ENCODE peak calls at places on chromosomes 5 and 9, in seven cellular contexts. L is H1, C is neuronal stem cell, B is IMR-90, N is mesendoderm, H is mesenchymal stem cell, V is trophoblast cell. X is an unnamed sample.
A peak's percentile ranks its signal among the peaks of the same experiment; 100 is the strongest.

GRCh38 chr9:135478858-135479468 is 619 bp upstream of the PPP1R26 start:
- DNase-seq in L (peak; percentile 64), C (peak; percentile 30), B (no peak), N (peak; percentile 45), H (peak; percentile 45), V (peak; percentile 51), X (peak; percentile 54)

GRCh38 chr9:99140685-99141314 is 35.9 kb downstream of the TGFBR1 start:
- DNase-seq in L (no peak), C (peak; percentile 41), B (peak; percentile 67), N (peak; percentile 87), H (peak; percentile 80), V (peak; percentile 63), X (peak; percentile 54)

GRCh38 chr5:132477784-132478497 is 12.6 kb downstream of the IRF1 start:
- DNase-seq in L (no peak), C (no peak), B (no peak), N (no peak), H (no peak), V (peak; percentile 58), X (no peak)

GRCh38 chr9:109072133-109072692 is 47.5 kb downstream of the TMEM245 start:
- DNase-seq in L (no peak), C (no peak), B (no peak), N (no peak), H (no peak), V (peak; percentile 46), X (no peak)

GRCh38 chr9:107866912-107867311 is 377.3 kb upstream of the KLF4 start:
- DNase-seq in L (no peak), C (no peak), B (peak; percentile 23), N (no peak), H (peak; percentile 46), V (no peak), X (no peak)

GRCh38 chr9:652896-653295 is 188.6 kb upstream of the DMRT1 start:
- DNase-seq in L (no peak), C (no peak), B (no peak), N (no peak), H (no peak), V (peak; percentile 48), X (no peak)

GRCh38 chr5:167425161-167425560 is 866.3 kb upstream of the WWC1 start:
- DNase-seq in L (no peak), C (no peak), B (no peak), N (peak; percentile 67), H (no peak), V (no peak), X (no peak)

GRCh38 chr9:121261107-121261460 is 6.9 kb upstream of the GSN start:
- DNase-seq in L (no peak), C (no peak), B (no peak), N (no peak), H (peak; percentile 35), V (peak; percentile 27), X (peak; percentile 42)

GRCh38 chr9:87112656-87113055 is 165.3 kb upstream of the GAS1 start:
- DNase-seq in L (no peak), C (no peak), B (peak; percentile 48), N (no peak), H (no peak), V (no peak), X (no peak)

GRCh38 chr5:126129431-126129830 is 293.8 kb upstream of the GRAMD2B start:
- DNase-seq in L (no peak), C (no peak), B (no peak), N (no peak), H (no peak), V (no peak), X (no peak)

GRCh38 chr5:127019928-127020327 is 10.4 kb downstream of the MARCHF3 start:
- DNase-seq in L (no peak), C (no peak), B (no peak), N (no peak), H (no peak), V (no peak), X (no peak)

GRCh38 chr5:53164478-53165165 is 55.1 kb upstream of the MOCS2 start:
- DNase-seq in L (no peak), C (no peak), B (no peak), N (no peak), H (no peak), V (no peak), X (no peak)

GRCh38 chr5:89534331-89534730 is 651.3 kb upstream of the MEF2C start:
- DNase-seq in L (no peak), C (no peak), B (peak; percentile 6), N (peak; percentile 36), H (peak; percentile 38), V (peak; percentile 17), X (no peak)

GRCh38 chr9:99433555-99433954 is 211.5 kb downstream of the SEC61B start:
- DNase-seq in L (no peak), C (no peak), B (peak; percentile 89), N (peak; percentile 88), H (peak; percentile 95), V (peak; percentile 71), X (no peak)

GRCh38 chr9:98368366-98369065 is 113.1 kb upstream of the TBC1D2 start:
- DNase-seq in L (no peak), C (no peak), B (peak; percentile 29), N (peak; percentile 57), H (no peak), V (no peak), X (no peak)

GRCh38 chr9:97237951-97238851 is 69.3 kb upstream of the CCDC180 start:
- DNase-seq in L (peak; percentile 86), C (peak; percentile 65), B (peak; percentile 67), N (peak; percentile 91), H (peak; percentile 77), V (peak; percentile 47), X (peak; percentile 84)

GRCh38 chr5:108924457-108924961 is 176.8 kb downstream of the FER start:
- DNase-seq in L (no peak), C (no peak), B (no peak), N (peak; percentile 42), H (no peak), V (no peak), X (no peak)

GRCh38 chr5:53381-54174 is 38.4 kb upstream of the PLEKHG4B start:
- DNase-seq in L (peak; percentile 94), C (peak; percentile 87), B (peak; percentile 8), N (peak; percentile 86), H (peak; percentile 19), V (peak; percentile 14), X (peak; percentile 91)

GRCh38 chr9:127935765-127936221 is 1.9 kb downstream of the DPM2 start:
- DNase-seq in L (no peak), C (no peak), B (peak; percentile 41), N (no peak), H (no peak), V (no peak), X (no peak)

GRCh38 chr5:10831416-10831815 is 70.4 kb upstream of the DAP start:
- DNase-seq in L (no peak), C (no peak), B (peak; percentile 95), N (no peak), H (peak; percentile 92), V (peak; percentile 66), X (no peak)

GRCh38 chr9:124029617-124030016 is 18.0 kb downstream of the LHX2 start:
- DNase-seq in L (no peak), C (no peak), B (no peak), N (no peak), H (no peak), V (no peak), X (peak; percentile 55)

GRCh38 chr5:89374818-89375521 is 492.0 kb upstream of the MEF2C start:
- DNase-seq in L (no peak), C (no peak), B (no peak), N (no peak), H (no peak), V (no peak), X (no peak)

GRCh38 chr5:104071887-104072286 is 509.3 kb upstream of the NUDT12 start:
- DNase-seq in L (no peak), C (no peak), B (no peak), N (no peak), H (no peak), V (no peak), X (no peak)

GRCh38 chr5:172630082-172630481 is 11.0 kb upstream of the NEURL1B start:
- DNase-seq in L (no peak), C (no peak), B (no peak), N (no peak), H (no peak), V (no peak), X (no peak)

GRCh38 chr5:181042722-181043121 is 2.7 kb downstream of the BTNL9 start:
- DNase-seq in L (no peak), C (no peak), B (no peak), N (no peak), H (no peak), V (no peak), X (no peak)

DNA sequence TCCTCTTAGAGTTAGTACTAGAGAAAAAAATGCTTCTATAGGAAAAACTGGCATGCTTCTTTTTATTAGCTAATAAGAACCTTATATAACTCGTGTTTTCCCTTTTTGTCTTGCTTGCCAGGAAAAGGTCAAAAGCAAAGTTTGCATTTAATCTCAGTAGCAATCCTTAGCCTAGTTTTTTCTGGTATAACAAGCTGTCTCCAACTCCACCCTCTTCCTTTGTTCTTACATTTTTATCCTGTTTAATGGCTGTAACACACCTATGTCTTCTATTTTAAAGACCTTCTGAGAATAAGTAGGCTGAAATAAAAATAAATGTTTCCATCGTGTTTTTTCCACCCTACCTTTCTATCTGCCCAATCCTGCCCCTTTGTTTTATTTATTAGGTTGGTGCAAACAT is 158.3 kb downstream of the SNCAIP start:
- DNase-seq in L (no peak), C (no peak), B (no peak), N (no peak), H (no peak), V (no peak), X (no peak)
- H2AK5ac ChIP-seq in L (no peak overlapping the region), C (no peak overlapping the region), B (no peak overlapping the region), N (no peak overlapping the region), H (no peak overlapping the region), V (no peak overlapping the region), X (no peak overlapping the region)

GRCh38 chr5:154722097-154722496 is 33.1 kb upstream of the LARP1 start:
- DNase-seq in L (no peak), C (no peak), B (no peak), N (no peak), H (no peak), V (no peak), X (no peak)
- H2AK5ac ChIP-seq in L (peak overlapping the region; percentile 91), C (no peak overlapping the region), B (no peak overlapping the region), N (no peak overlapping the region), H (no peak overlapping the region), V (no peak overlapping the region), X (no peak overlapping the region)

DNA sequence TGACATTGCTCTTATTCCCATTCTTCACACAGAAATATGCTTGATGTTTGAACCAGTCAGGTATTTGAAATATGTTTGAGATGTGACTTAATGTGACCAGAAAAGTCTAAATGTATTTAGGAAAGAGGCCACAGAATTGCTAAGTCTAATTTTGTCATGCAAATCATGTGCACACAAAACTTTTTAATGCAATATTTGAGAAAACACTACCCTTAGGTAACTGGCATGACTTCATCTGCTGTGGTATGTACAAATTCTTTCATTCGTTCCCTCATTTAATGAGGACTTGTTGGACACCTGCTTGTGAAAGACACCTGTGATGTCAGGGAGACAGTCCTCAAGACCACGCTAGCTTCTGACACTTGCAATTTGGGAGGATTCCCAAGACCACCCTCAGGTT is 21.1 kb upstream of the SLC46A2 start:
- DNase-seq in L (no peak), C (no peak), B (no peak), N (no peak), H (no peak), V (peak; percentile 55), X (no peak)
- H2AK5ac ChIP-seq in L (no peak overlapping the region), C (no peak overlapping the region), B (no peak overlapping the region), N (no peak overlapping the region), H (no peak overlapping the region), V (no peak overlapping the region), X (no peak overlapping the region)

DNA sequence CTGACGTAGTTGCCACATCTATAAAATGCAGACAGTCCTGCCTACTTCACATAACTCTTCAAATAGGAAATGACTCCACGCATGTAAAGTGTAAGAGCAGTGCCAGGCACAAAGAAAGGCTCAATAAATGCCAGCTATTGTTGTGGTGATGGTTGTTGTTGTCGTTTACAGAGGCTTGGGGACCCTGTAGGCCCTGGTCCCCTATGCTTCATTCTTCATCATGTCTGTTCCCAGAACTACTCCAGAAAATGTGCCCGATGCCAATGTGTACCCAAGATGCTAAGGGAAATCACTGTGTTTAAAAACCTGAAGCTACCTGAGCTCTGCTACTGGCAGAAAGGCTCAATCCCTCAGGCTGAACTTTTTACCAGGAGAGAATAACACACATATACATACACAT is 9.1 kb downstream of the SLIT3 start:
- DNase-seq in L (no peak), C (no peak), B (no peak), N (no peak), H (no peak), V (no peak), X (no peak)
- H2AK5ac ChIP-seq in L (no peak overlapping the region), C (no peak overlapping the region), B (no peak overlapping the region), N (no peak overlapping the region), H (no peak overlapping the region), V (no peak overlapping the region), X (no peak overlapping the region)